ENCODE peak calls at places on chromosomes 16 and 17, in seven cellular contexts. One of them, this sample, is unnamed.
A peak's percentile ranks its signal among the peaks of the same experiment; 100 is the strongest.

GRCh38 chr17:38879878-38880727 is 10.2 kb downstream of the LASP1 start:
- DNase-seq in ovary: peak; percentile 64
- DNase-seq in PC-3: peak; percentile 90
- DNase-seq in CD8-positive, alpha-beta T cell: no peak
- DNase-seq in cardiac muscle cell: peak; percentile 61
- DNase-seq in stomach: no peak
- DNase-seq in IMR-90: peak; percentile 83
- DNase-seq in this sample: no peak

GRCh38 chr16:22652463-22652845 is 141.8 kb downstream of the NPIPB5 start:
- DNase-seq in ovary: no peak
- DNase-seq in PC-3: no peak
- DNase-seq in CD8-positive, alpha-beta T cell: no peak
- DNase-seq in cardiac muscle cell: no peak
- DNase-seq in stomach: no peak
- DNase-seq in IMR-90: no peak
- DNase-seq in this sample: no peak

GRCh38 chr17:76539631-76540271 is at the start of gene PRCD:
- DNase-seq in ovary: no peak
- DNase-seq in PC-3: peak; percentile 26
- DNase-seq in CD8-positive, alpha-beta T cell: no peak
- DNase-seq in cardiac muscle cell: no peak
- DNase-seq in stomach: no peak
- DNase-seq in IMR-90: no peak
- DNase-seq in this sample: no peak

GRCh38 chr17:80145076-80146075 is 1.6 kb downstream of the EIF4A3 start:
- DNase-seq in ovary: no peak
- DNase-seq in PC-3: peak; percentile 28
- DNase-seq in CD8-positive, alpha-beta T cell: no peak
- DNase-seq in cardiac muscle cell: no peak
- DNase-seq in stomach: no peak
- DNase-seq in IMR-90: peak; percentile 5
- DNase-seq in this sample: no peak

GRCh38 chr17:4833941-4834501 is 881 bp downstream of the MINK1 start:
- DNase-seq in ovary: peak; percentile 47
- DNase-seq in PC-3: peak; percentile 10
- DNase-seq in CD8-positive, alpha-beta T cell: no peak
- DNase-seq in cardiac muscle cell: peak; percentile 58
- DNase-seq in stomach: no peak
- DNase-seq in IMR-90: peak; percentile 80
- DNase-seq in this sample: no peak

GRCh38 chr16:88685156-88686061 is 898 bp downstream of the SNAI3 start:
- DNase-seq in ovary: peak; percentile 28
- DNase-seq in PC-3: no peak
- DNase-seq in CD8-positive, alpha-beta T cell: peak; percentile 66
- DNase-seq in cardiac muscle cell: no peak
- DNase-seq in stomach: no peak
- DNase-seq in IMR-90: peak; percentile 67
- DNase-seq in this sample: peak; percentile 74

GRCh38 chr17:5069724-5070123 is 8.5 kb upstream of the ZFP3 start:
- DNase-seq in ovary: no peak
- DNase-seq in PC-3: peak; percentile 47
- DNase-seq in CD8-positive, alpha-beta T cell: no peak
- DNase-seq in cardiac muscle cell: no peak
- DNase-seq in stomach: no peak
- DNase-seq in IMR-90: peak; percentile 16
- DNase-seq in this sample: no peak

GRCh38 chr16:24700549-24701392 is 28.7 kb upstream of the TNRC6A start:
- DNase-seq in ovary: peak; percentile 70
- DNase-seq in PC-3: peak; percentile 97
- DNase-seq in CD8-positive, alpha-beta T cell: no peak
- DNase-seq in cardiac muscle cell: no peak
- DNase-seq in stomach: peak; percentile 46
- DNase-seq in IMR-90: peak; percentile 98
- DNase-seq in this sample: no peak

GRCh38 chr17:31696184-31696602 is 162.9 kb downstream of the COPRS start:
- DNase-seq in ovary: peak; percentile 42
- DNase-seq in PC-3: no peak
- DNase-seq in CD8-positive, alpha-beta T cell: no peak
- DNase-seq in cardiac muscle cell: peak; percentile 92
- DNase-seq in stomach: peak; percentile 74
- DNase-seq in IMR-90: peak; percentile 88
- DNase-seq in this sample: no peak

GRCh38 chr16:24626251-24626650 is 86.9 kb downstream of the RBBP6 start:
- DNase-seq in ovary: no peak
- DNase-seq in PC-3: peak; percentile 35
- DNase-seq in CD8-positive, alpha-beta T cell: no peak
- DNase-seq in cardiac muscle cell: no peak
- DNase-seq in stomach: no peak
- DNase-seq in IMR-90: peak; percentile 67
- DNase-seq in this sample: no peak

GRCh38 chr17:36001862-36002603 is 680 bp upstream of the CCL15 start:
- DNase-seq in ovary: no peak
- DNase-seq in PC-3: no peak
- DNase-seq in CD8-positive, alpha-beta T cell: no peak
- DNase-seq in cardiac muscle cell: peak; percentile 37
- DNase-seq in stomach: peak; percentile 70
- DNase-seq in IMR-90: no peak
- DNase-seq in this sample: no peak

GRCh38 chr17:2854662-2855061 is 58.4 kb downstream of the RAP1GAP2 start:
- DNase-seq in ovary: peak; percentile 18
- DNase-seq in PC-3: peak; percentile 30
- DNase-seq in CD8-positive, alpha-beta T cell: no peak
- DNase-seq in cardiac muscle cell: no peak
- DNase-seq in stomach: peak; percentile 69
- DNase-seq in IMR-90: no peak
- DNase-seq in this sample: no peak
- H3K4me3 ChIP-seq in ovary: peak overlapping the region; percentile 43
- H3K4me3 ChIP-seq in PC-3: peak overlapping the region; percentile 93
- H3K4me3 ChIP-seq in CD8-positive, alpha-beta T cell: no peak overlapping the region
- H3K4me3 ChIP-seq in cardiac muscle cell: peak overlapping the region; percentile 58
- H3K4me3 ChIP-seq in stomach: peak overlapping the region; percentile 63
- H3K4me3 ChIP-seq in IMR-90: peak overlapping the region; percentile 89
- H3K4me3 ChIP-seq in this sample: no peak overlapping the region

DNA sequence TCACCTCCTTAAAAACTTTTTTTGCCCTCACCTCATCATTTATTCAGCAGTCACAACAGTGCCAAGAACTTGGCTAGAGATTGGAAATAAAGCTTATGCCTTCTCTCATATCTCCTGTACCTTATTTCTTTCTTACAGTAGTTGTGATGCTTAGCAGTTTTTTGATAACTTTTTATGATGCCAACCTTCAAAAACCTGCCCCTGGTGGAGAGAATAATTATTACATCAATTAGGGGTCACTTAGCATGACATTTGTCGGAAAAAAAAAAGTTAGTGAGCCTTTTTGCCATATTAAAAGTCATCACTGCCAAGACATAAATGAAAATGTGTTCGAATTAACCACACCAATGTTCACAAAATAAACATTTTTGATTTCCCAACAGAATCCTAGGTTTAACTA is 296.6 kb downstream of the WWOX start:
- DNase-seq in ovary: no peak
- DNase-seq in PC-3: peak; percentile 22
- DNase-seq in CD8-positive, alpha-beta T cell: no peak
- DNase-seq in cardiac muscle cell: peak; percentile 5
- DNase-seq in stomach: no peak
- DNase-seq in IMR-90: no peak
- DNase-seq in this sample: no peak
- TF ChIP-seq CTCF in ovary: no peak
- TF ChIP-seq CTCF in PC-3: peak; percentile 39
- TF ChIP-seq CTCF in CD8-positive, alpha-beta T cell: no peak
- TF ChIP-seq CTCF in cardiac muscle cell: no peak
- TF ChIP-seq CTCF in stomach: no peak
- TF ChIP-seq CTCF in IMR-90: no peak
- TF ChIP-seq CTCF in this sample: peak; percentile 27

GRCh38 chr17:3765981-3766380 is 35.0 kb downstream of the ITGAE start:
- DNase-seq in ovary: no peak
- DNase-seq in PC-3: no peak
- DNase-seq in CD8-positive, alpha-beta T cell: no peak
- DNase-seq in cardiac muscle cell: no peak
- DNase-seq in stomach: no peak
- DNase-seq in IMR-90: no peak
- DNase-seq in this sample: no peak
- H3K36me3 ChIP-seq in ovary: no peaks in the 10 kb centered on the region
- H3K36me3 ChIP-seq in PC-3: no peaks in the 10 kb centered on the region
- H3K36me3 ChIP-seq in CD8-positive, alpha-beta T cell: no peaks in the 10 kb centered on the region
- H3K36me3 ChIP-seq in cardiac muscle cell: no peaks in the 10 kb centered on the region
- H3K36me3 ChIP-seq in stomach: no peaks in the 10 kb centered on the region
- H3K36me3 ChIP-seq in IMR-90: no peaks in the 10 kb centered on the region
- H3K36me3 ChIP-seq in this sample: no peaks in the 10 kb centered on the region

GRCh38 chr17:28598389-28598788 is 436 bp downstream of the SPAG5 start:
- DNase-seq in ovary: no peak
- DNase-seq in PC-3: no peak
- DNase-seq in CD8-positive, alpha-beta T cell: no peak
- DNase-seq in cardiac muscle cell: no peak
- DNase-seq in stomach: no peak
- DNase-seq in IMR-90: no peak
- DNase-seq in this sample: no peak

GRCh38 chr17:28599311-28600184 is 723 bp upstream of the SPAG5 start:
- DNase-seq in ovary: peak; percentile 72
- DNase-seq in PC-3: peak; percentile 80
- DNase-seq in CD8-positive, alpha-beta T cell: peak; percentile 39
- DNase-seq in cardiac muscle cell: no peak
- DNase-seq in stomach: peak; percentile 71
- DNase-seq in IMR-90: peak; percentile 94
- DNase-seq in this sample: no peak

GRCh38 chr17:28592260-28592659 is 6.6 kb downstream of the SPAG5 start:
- DNase-seq in ovary: no peak
- DNase-seq in PC-3: no peak
- DNase-seq in CD8-positive, alpha-beta T cell: no peak
- DNase-seq in cardiac muscle cell: no peak
- DNase-seq in stomach: no peak
- DNase-seq in IMR-90: no peak
- DNase-seq in this sample: no peak

GRCh38 chr17:28598799-28599310 is at the start of gene SPAG5:
- DNase-seq in ovary: peak; percentile 94
- DNase-seq in PC-3: peak; percentile 90
- DNase-seq in CD8-positive, alpha-beta T cell: peak; percentile 93
- DNase-seq in cardiac muscle cell: peak; percentile 96
- DNase-seq in stomach: peak; percentile 96
- DNase-seq in IMR-90: peak; percentile 88
- DNase-seq in this sample: peak; percentile 98

GRCh38 chr17:28597606-28598383 is 1.0 kb downstream of the SPAG5 start:
- DNase-seq in ovary: no peak
- DNase-seq in PC-3: peak; percentile 25
- DNase-seq in CD8-positive, alpha-beta T cell: no peak
- DNase-seq in cardiac muscle cell: no peak
- DNase-seq in stomach: no peak
- DNase-seq in IMR-90: no peak
- DNase-seq in this sample: no peak
- H3K4me3 ChIP-seq in ovary: no peak overlapping the region
- H3K4me3 ChIP-seq in PC-3: peak overlapping the region; percentile 98
- H3K4me3 ChIP-seq in CD8-positive, alpha-beta T cell: no peak overlapping the region
- H3K4me3 ChIP-seq in cardiac muscle cell: peak overlapping the region; percentile 46
- H3K4me3 ChIP-seq in stomach: no peak overlapping the region
- H3K4me3 ChIP-seq in IMR-90: peak overlapping the region; percentile 72
- H3K4me3 ChIP-seq in this sample: peak overlapping the region; percentile 90

DNA sequence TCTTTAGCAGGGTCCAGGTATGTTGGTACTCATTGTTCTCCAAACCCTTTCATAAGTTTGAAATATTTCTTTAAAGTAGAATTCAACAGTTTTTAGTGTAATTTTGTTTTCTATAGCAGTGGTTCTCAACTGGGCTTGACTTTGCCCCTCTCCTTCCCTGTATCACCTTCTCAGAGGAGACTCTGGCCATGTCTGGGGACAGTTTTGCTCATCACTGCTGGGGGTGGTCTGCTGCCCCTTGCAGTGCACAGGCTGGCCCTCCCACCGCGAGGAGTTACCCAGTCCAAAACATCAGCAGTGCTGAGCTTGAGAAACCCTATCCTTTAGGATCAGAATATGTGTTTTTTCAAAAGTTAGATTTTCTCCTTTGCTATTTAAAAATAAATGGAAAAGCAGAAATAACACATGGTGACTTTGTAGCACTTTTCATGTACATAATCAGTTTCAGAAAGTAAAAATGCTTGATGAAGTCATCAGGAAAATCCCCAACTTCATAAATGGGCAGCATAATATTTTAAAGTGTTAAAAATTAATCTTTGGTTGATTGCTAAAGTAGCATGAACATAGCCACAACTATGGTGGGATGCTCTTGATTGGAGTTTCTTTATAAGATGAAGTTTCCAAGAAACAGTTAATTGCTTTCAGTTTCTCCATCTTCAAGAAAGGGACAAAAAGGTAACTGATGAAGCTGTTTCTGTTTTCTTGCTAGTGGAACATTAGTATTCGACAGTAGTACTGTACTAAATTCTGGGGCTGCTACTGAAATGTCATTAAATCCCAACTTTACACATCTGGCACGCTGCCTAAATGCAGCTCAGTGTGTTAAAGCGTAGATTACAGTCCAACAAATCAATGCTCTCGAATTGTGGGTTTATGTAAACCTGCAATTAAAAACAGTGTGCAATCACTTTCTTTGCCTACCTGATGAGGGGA is 70.3 kb downstream of the NETO2 start:
- DNase-seq in ovary: no peak
- DNase-seq in PC-3: no peak
- DNase-seq in CD8-positive, alpha-beta T cell: no peak
- DNase-seq in cardiac muscle cell: no peak
- DNase-seq in stomach: no peak
- DNase-seq in IMR-90: no peak
- DNase-seq in this sample: peak; percentile 13
- TF ChIP-seq CTCF in ovary: no peak
- TF ChIP-seq CTCF in PC-3: no peak
- TF ChIP-seq CTCF in CD8-positive, alpha-beta T cell: no peak
- TF ChIP-seq CTCF in cardiac muscle cell: no peak
- TF ChIP-seq CTCF in stomach: no peak
- TF ChIP-seq CTCF in IMR-90: no peak
- TF ChIP-seq CTCF in this sample: no peak

This sample was measured in GM06990.